ENCODE peak calls at places on chromosomes 7 and 10, in seven cellular contexts. One of them, this sample, is unnamed.

GRCh38 chr10:693506-693905 is 4.0 kb upstream of the DIP2C start:
- DNase-seq in kidney tubule cell: peak
- DNase-seq in NCI-H345: no peak
- DNase-seq in GM04503: no peak
- DNase-seq in amniotic epithelial cell: peak
- DNase-seq in NCI-H1436: no peak
- DNase-seq in transverse colon: no peak
- DNase-seq in this sample: no peak

GRCh38 chr7:57821438-57822382 is 371.7 kb downstream of the ZNF716 start:
- DNase-seq in kidney tubule cell: no peak
- DNase-seq in NCI-H345: no peak
- DNase-seq in GM04503: no peak
- DNase-seq in amniotic epithelial cell: no peak
- DNase-seq in NCI-H1436: no peak
- DNase-seq in transverse colon: no peak
- DNase-seq in this sample: no peak

GRCh38 chr7:44280993-44281721 is 44.2 kb downstream of the CAMK2B start:
- DNase-seq in kidney tubule cell: no peak
- DNase-seq in NCI-H345: no peak
- DNase-seq in GM04503: no peak
- DNase-seq in amniotic epithelial cell: no peak
- DNase-seq in NCI-H1436: no peak
- DNase-seq in transverse colon: peak
- DNase-seq in this sample: peak

GRCh38 chr10:49281461-49281860 is 17.5 kb upstream of the C10orf71 start:
- DNase-seq in kidney tubule cell: no peak
- DNase-seq in NCI-H345: no peak
- DNase-seq in GM04503: no peak
- DNase-seq in amniotic epithelial cell: no peak
- DNase-seq in NCI-H1436: no peak
- DNase-seq in transverse colon: no peak
- DNase-seq in this sample: no peak

GRCh38 chr7:46291601-46292150 is 370.6 kb upstream of the IGFBP3 start:
- DNase-seq in kidney tubule cell: peak
- DNase-seq in NCI-H345: no peak
- DNase-seq in GM04503: peak
- DNase-seq in amniotic epithelial cell: peak
- DNase-seq in NCI-H1436: no peak
- DNase-seq in transverse colon: no peak
- DNase-seq in this sample: no peak

GRCh38 chr10:65358565-65358964 is 1567.3 kb upstream of the LRRTM3 start:
- DNase-seq in kidney tubule cell: peak
- DNase-seq in NCI-H345: no peak
- DNase-seq in GM04503: no peak
- DNase-seq in amniotic epithelial cell: peak
- DNase-seq in NCI-H1436: no peak
- DNase-seq in transverse colon: no peak
- DNase-seq in this sample: peak

GRCh38 chr10:17409170-17409733 is 45.1 kb downstream of the ST8SIA6 start:
- DNase-seq in kidney tubule cell: peak
- DNase-seq in NCI-H345: no peak
- DNase-seq in GM04503: no peak
- DNase-seq in amniotic epithelial cell: peak
- DNase-seq in NCI-H1436: no peak
- DNase-seq in transverse colon: no peak
- DNase-seq in this sample: no peak

GRCh38 chr10:21978191-21978862 is 25.2 kb downstream of the DNAJC1 start:
- DNase-seq in kidney tubule cell: peak
- DNase-seq in NCI-H345: no peak
- DNase-seq in GM04503: no peak
- DNase-seq in amniotic epithelial cell: peak
- DNase-seq in NCI-H1436: no peak
- DNase-seq in transverse colon: no peak
- DNase-seq in this sample: no peak

GRCh38 chr10:132259674-132260073 is 48.1 kb downstream of the STK32C start:
- DNase-seq in kidney tubule cell: no peak
- DNase-seq in NCI-H345: no peak
- DNase-seq in GM04503: no peak
- DNase-seq in amniotic epithelial cell: no peak
- DNase-seq in NCI-H1436: no peak
- DNase-seq in transverse colon: no peak
- DNase-seq in this sample: no peak

GRCh38 chr10:103696411-103697145 is 158.8 kb downstream of the SH3PXD2A start:
- DNase-seq in kidney tubule cell: peak
- DNase-seq in NCI-H345: no peak
- DNase-seq in GM04503: peak
- DNase-seq in amniotic epithelial cell: peak
- DNase-seq in NCI-H1436: peak
- DNase-seq in transverse colon: peak
- DNase-seq in this sample: peak

GRCh38 chr7:115070311-115070710 is 148.4 kb downstream of the MDFIC start:
- DNase-seq in kidney tubule cell: peak
- DNase-seq in NCI-H345: no peak
- DNase-seq in GM04503: no peak
- DNase-seq in amniotic epithelial cell: peak
- DNase-seq in NCI-H1436: no peak
- DNase-seq in transverse colon: no peak
- DNase-seq in this sample: no peak

GRCh38 chr7:142733271-142733670 is 16.0 kb upstream of the PRSS1 start:
- DNase-seq in kidney tubule cell: no peak
- DNase-seq in NCI-H345: no peak
- DNase-seq in GM04503: no peak
- DNase-seq in amniotic epithelial cell: no peak
- DNase-seq in NCI-H1436: no peak
- DNase-seq in transverse colon: no peak
- DNase-seq in this sample: no peak

GRCh38 chr10:102234866-102235597 is 6.3 kb downstream of the PITX3 start:
- DNase-seq in kidney tubule cell: no peak
- DNase-seq in NCI-H345: no peak
- DNase-seq in GM04503: no peak
- DNase-seq in amniotic epithelial cell: no peak
- DNase-seq in NCI-H1436: no peak
- DNase-seq in transverse colon: no peak
- DNase-seq in this sample: no peak

GRCh38 chr10:51675088-51675487 is 24.3 kb downstream of the CSTF2T start:
- DNase-seq in kidney tubule cell: no peak
- DNase-seq in NCI-H345: no peak
- DNase-seq in GM04503: no peak
- DNase-seq in amniotic epithelial cell: peak
- DNase-seq in NCI-H1436: no peak
- DNase-seq in transverse colon: no peak
- DNase-seq in this sample: no peak

GRCh38 chr10:69874464-69874863 is 72.8 kb downstream of the COL13A1 start:
- DNase-seq in kidney tubule cell: peak
- DNase-seq in NCI-H345: no peak
- DNase-seq in GM04503: peak
- DNase-seq in amniotic epithelial cell: peak
- DNase-seq in NCI-H1436: no peak
- DNase-seq in transverse colon: no peak
- DNase-seq in this sample: no peak

GRCh38 chr10:97771055-97771811 is 566 bp downstream of the SFRP5 start:
- DNase-seq in kidney tubule cell: peak
- DNase-seq in NCI-H345: no peak
- DNase-seq in GM04503: no peak
- DNase-seq in amniotic epithelial cell: peak
- DNase-seq in NCI-H1436: no peak
- DNase-seq in transverse colon: no peak
- DNase-seq in this sample: peak

GRCh38 chr7:105677803-105678583 is 96.7 kb upstream of the EFCAB10 start:
- DNase-seq in kidney tubule cell: no peak
- DNase-seq in NCI-H345: no peak
- DNase-seq in GM04503: no peak
- DNase-seq in amniotic epithelial cell: no peak
- DNase-seq in NCI-H1436: peak
- DNase-seq in transverse colon: peak
- DNase-seq in this sample: no peak

GRCh38 chr7:26284995-26285632 is 6.5 kb upstream of the SNX10 start:
- DNase-seq in kidney tubule cell: no peak
- DNase-seq in NCI-H345: no peak
- DNase-seq in GM04503: no peak
- DNase-seq in amniotic epithelial cell: no peak
- DNase-seq in NCI-H1436: peak
- DNase-seq in transverse colon: no peak
- DNase-seq in this sample: no peak

GRCh38 chr7:80443336-80443735 is 68.5 kb downstream of the GNAT3 start:
- DNase-seq in kidney tubule cell: no peak
- DNase-seq in NCI-H345: no peak
- DNase-seq in GM04503: no peak
- DNase-seq in amniotic epithelial cell: peak
- DNase-seq in NCI-H1436: no peak
- DNase-seq in transverse colon: no peak
- DNase-seq in this sample: no peak

GRCh38 chr10:73773152-73773879 is 8.5 kb upstream of the CHCHD1 start:
- DNase-seq in kidney tubule cell: peak
- DNase-seq in NCI-H345: no peak
- DNase-seq in GM04503: no peak
- DNase-seq in amniotic epithelial cell: no peak
- DNase-seq in NCI-H1436: no peak
- DNase-seq in transverse colon: no peak
- DNase-seq in this sample: no peak

GRCh38 chr7:127566242-127566641 is 19.2 kb downstream of the GCC1 start:
- DNase-seq in kidney tubule cell: no peak
- DNase-seq in NCI-H345: no peak
- DNase-seq in GM04503: no peak
- DNase-seq in amniotic epithelial cell: no peak
- DNase-seq in NCI-H1436: no peak
- DNase-seq in transverse colon: no peak
- DNase-seq in this sample: no peak

GRCh38 chr7:101128040-101128834 is 1.3 kb downstream of the SERPINE1 start:
- DNase-seq in kidney tubule cell: no peak
- DNase-seq in NCI-H345: no peak
- DNase-seq in GM04503: no peak
- DNase-seq in amniotic epithelial cell: peak
- DNase-seq in NCI-H1436: no peak
- DNase-seq in transverse colon: no peak
- DNase-seq in this sample: no peak

This sample was measured in BE2C.